ENCODE peak calls at places on chromosomes 4 and X, in eight cellular contexts. W is HCT116, M is GM12878, B is upper lobe of left lung, J is thyroid gland, G is A549, L is sigmoid colon, V is adrenal gland. Y is an unnamed sample.

GRCh38 chr4:109816082-109816442 is 500 bp downstream of the GAR1 start:
- DNase-seq in J (no peak), W (no peak), L (no peak), V (no peak), G (no peak), M (no peak), B (no peak), Y (no peak)

GRCh38 chr4:133839326-133839725 is 362.3 kb downstream of the PABPC4L start:
- DNase-seq in G (no peak), W (no peak), J (no peak), M (no peak), L (no peak), V (no peak), B (no peak), Y (no peak)

GRCh38 chr4:10028910-10029309 is 7.6 kb upstream of the SLC2A9 start:
- DNase-seq in L (no peak), M (no peak), W (no peak), V (peak; percentile 53), J (no peak), B (no peak), G (no peak), Y (peak; percentile 69)

GRCh38 chr4:94877973-94878372 is 120.2 kb downstream of the BMPR1B start:
- DNase-seq in M (no peak), G (no peak), J (no peak), B (no peak), V (no peak), W (no peak), L (no peak), Y (no peak)

GRCh38 chrX:154374361-154375155 is at the start of gene FLNA:
- DNase-seq in G (no peak), L (peak; percentile 89), J (peak; percentile 47), M (no peak), W (no peak), B (no peak), V (no peak), Y (peak; percentile 41)

GRCh38 chr4:82097504-82097903 is 276.3 kb downstream of the HNRNPD start:
- DNase-seq in L (no peak), W (no peak), M (no peak), G (no peak), B (no peak), J (no peak), V (no peak), Y (no peak)

GRCh38 chrX:74259879-74260491 is 44.0 kb upstream of the ZCCHC13 start:
- DNase-seq in B (no peak), J (no peak), G (no peak), M (no peak), V (no peak), W (no peak), L (no peak), Y (no peak)

GRCh38 chr4:23036503-23036902 is 343.8 kb downstream of the GBA3 start:
- DNase-seq in L (no peak), M (no peak), G (no peak), B (no peak), W (no peak), J (no peak), V (no peak), Y (no peak)

GRCh38 chrX:96372313-96373046 is 312.2 kb upstream of the DIAPH2 start:
- DNase-seq in M (no peak), G (peak; percentile 17), W (peak; percentile 1), B (no peak), J (peak; percentile 1), L (no peak), V (peak; percentile 21), Y (no peak)

GRCh38 chr4:54066088-54066415 is 1.6 kb upstream of the CHIC2 start:
- DNase-seq in B (no peak), V (no peak), W (no peak), G (no peak), M (no peak), L (no peak), J (no peak), Y (no peak)

GRCh38 chr4:158670975-158671664 is 567 bp downstream of the C4orf46 start:
- DNase-seq in V (peak; percentile 87), B (peak; percentile 62), W (peak; percentile 33), G (peak; percentile 36), M (peak; percentile 30), J (peak; percentile 91), L (peak; percentile 78), Y (peak; percentile 64)

GRCh38 chr4:48173055-48173991 is 39.3 kb upstream of the TXK start:
- DNase-seq in B (no peak), M (peak; percentile 55), V (peak; percentile 29), G (peak; percentile 41), L (no peak), J (no peak), W (peak; percentile 63), Y (no peak)

GRCh38 chr4:80475781-80476180 is 140.3 kb downstream of the CFAP299 start:
- DNase-seq in L (no peak), B (no peak), M (no peak), W (no peak), J (no peak), V (no peak), G (no peak), Y (no peak)

GRCh38 chr4:169270810-169271691 is at the start of gene SH3RF1:
- DNase-seq in J (peak; percentile 93), B (peak; percentile 88), L (peak; percentile 95), V (peak; percentile 82), G (peak; percentile 52), M (no peak), W (no peak), Y (peak; percentile 81)

GRCh38 chr4:129261584-129261983 is 165.6 kb downstream of the C4orf33 start:
- DNase-seq in J (no peak), M (no peak), G (no peak), W (no peak), L (no peak), V (no peak), B (no peak), Y (no peak)

GRCh38 chrX:15674514-15674898 is 9.9 kb upstream of the CLTRN start:
- DNase-seq in J (peak; percentile 93), V (peak; percentile 99), M (peak; percentile 94), W (peak; percentile 87), G (peak; percentile 84), L (peak; percentile 99), B (peak; percentile 98), Y (peak; percentile 95)

GRCh38 chrX:49184294-49185061 is 1.7 kb downstream of the PRICKLE3 start:
- DNase-seq in G (peak; percentile 69), W (peak; percentile 86), L (peak; percentile 97), B (peak; percentile 93), M (no peak), V (peak; percentile 96), J (peak; percentile 90), Y (peak; percentile 90)

GRCh38 chr4:145937990-145938611 is 522 bp downstream of the ZNF827 start:
- DNase-seq in V (peak; percentile 37), M (no peak), G (no peak), L (no peak), J (peak; percentile 15), B (no peak), W (no peak), Y (peak; percentile 22)

GRCh38 chr4:90537491-90537890 is 410.3 kb downstream of the CCSER1 start:
- DNase-seq in L (no peak), V (no peak), J (no peak), G (no peak), W (no peak), M (no peak), B (no peak), Y (no peak)

GRCh38 chr4:15002659-15003440 is 569 bp downstream of the CPEB2 start:
- DNase-seq in L (peak; percentile 94), V (peak; percentile 84), W (no peak), M (peak; percentile 25), J (peak; percentile 80), G (peak; percentile 24), B (peak; percentile 79), Y (peak; percentile 68)
- TF ChIP-seq POLR2A in L (peak; percentile 45), V (peak; percentile 78), W (no peak), M (peak; percentile 50), J (no peak), G (peak; percentile 60), B (no peak), Y (no peak)

DNA sequence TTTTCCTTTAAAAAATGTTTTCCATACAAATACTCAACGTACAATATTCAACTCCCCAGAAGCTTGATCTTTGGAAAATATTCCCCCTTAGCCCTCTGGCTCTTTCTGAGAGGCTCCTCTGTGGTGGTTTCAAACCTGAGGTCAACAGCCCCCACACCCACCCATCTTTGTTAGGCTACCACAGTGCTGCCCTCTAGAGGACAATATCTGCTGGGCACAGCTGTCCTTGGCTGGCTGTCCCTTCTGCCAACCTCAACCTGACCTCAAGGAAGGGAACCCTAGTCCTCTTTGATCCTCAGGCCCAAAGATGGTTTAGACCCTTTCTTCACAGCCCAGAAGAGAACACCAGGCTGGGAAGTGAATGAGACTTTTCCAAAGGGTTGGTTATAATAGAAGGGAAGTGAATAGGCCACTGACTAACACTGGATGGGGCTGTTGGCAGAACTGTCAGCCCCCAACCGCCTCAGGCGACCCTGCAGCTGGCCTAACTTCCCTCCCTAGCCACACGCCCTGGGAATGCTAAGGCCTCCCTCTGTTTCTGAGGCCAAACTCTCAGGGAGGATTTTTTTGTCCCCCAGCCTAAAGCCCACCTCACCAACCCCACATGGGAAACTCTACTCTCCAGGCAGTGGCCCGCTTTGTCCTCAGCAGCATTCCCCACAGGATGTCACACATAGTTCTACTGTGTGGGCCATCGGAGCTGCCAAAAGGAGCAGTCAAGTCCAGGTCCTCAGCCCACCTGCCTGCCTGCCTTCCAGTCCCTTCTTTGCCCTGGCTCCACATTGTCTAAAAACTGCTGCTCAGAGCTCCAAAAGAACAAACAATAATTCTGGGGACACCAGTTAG is 34.3 kb downstream of the NYX start:
- DNase-seq in B (no peak), L (no peak), W (peak; percentile 15), M (no peak), V (no peak), G (peak; percentile 15), J (no peak), Y (peak; percentile 21)
- TF ChIP-seq CTCF in B (peak; percentile 22), L (no peak), W (peak; percentile 72), M (peak; percentile 58), V (peak; percentile 35), G (peak; percentile 32), J (no peak), Y (no peak)

DNA sequence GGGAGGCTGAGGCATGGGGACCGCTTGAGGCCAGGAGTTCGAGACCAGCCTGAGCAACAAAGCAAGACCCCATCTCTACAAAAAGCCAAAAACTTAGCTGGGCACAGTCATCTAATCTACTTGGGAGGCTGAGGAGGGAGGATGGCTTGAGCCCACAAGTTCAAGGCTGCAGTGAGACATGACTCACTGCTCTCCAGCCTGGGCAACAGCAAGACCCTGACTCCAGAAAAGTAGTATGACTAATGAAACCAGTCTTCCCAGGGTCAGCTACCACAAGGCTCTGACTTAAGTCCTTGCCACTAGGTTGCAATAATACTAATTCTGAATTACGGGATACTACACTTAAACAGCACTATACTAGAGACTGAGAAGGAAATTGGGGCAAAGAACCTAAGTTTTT is 33.1 kb downstream of the ERVMER34-1 start:
- DNase-seq in V (peak; percentile 36), J (no peak), L (no peak), W (no peak), B (no peak), G (no peak), M (no peak), Y (no peak)
- TF ChIP-seq POLR2A in V (no peak), J (no peak), L (no peak), W (no peak), B (no peak), G (no peak), M (no peak), Y (no peak)

DNA sequence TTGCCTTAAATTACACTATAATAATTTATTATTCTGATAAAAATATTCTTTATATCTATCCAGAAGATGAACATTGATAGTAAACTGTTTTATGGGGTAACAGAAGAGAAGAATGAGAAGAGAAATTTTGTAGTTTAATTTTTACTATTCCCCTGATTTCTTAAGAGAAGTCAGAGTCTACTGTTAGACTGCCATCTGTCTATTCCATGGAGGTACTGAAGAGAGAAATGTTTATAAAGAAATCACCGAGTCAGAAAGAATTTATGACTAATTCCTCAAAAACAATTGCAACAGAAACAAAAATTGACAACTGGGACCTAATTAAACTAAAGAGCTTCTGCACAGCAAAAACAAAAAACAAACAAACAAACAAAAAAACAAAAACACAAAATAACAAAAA is 149.9 kb downstream of the FGF16 start:
- DNase-seq in G (peak; percentile 15), V (no peak), L (no peak), B (no peak), M (no peak), J (no peak), W (no peak), Y (no peak)
- TF ChIP-seq CTCF in G (peak; percentile 44), V (peak; percentile 47), L (no peak), B (no peak), M (no peak), J (no peak), W (peak; percentile 23), Y (no peak)